ENCODE peak calls at places on chromosome 2, in nine cellular contexts. P, L, X, W, V, C, Q, H and F are unnamed samples.

GRCh38 chr2:148517296-148517695 is 127.3 kb upstream of the EPC2 start:
- DNase-seq in H (no peak), V (no peak), P (no peak), Q (no peak), X (no peak), W (no peak), C (no peak), L (no peak), F (no peak)

GRCh38 chr2:54606393-54606973 is 117.0 kb upstream of the EML6 start:
- DNase-seq in V (no peak), Q (no peak), W (no peak), C (no peak), H (no peak), X (no peak), P (peak; percentile 47), L (no peak), F (no peak)

GRCh38 chr2:181394741-181395437 is 62.3 kb upstream of the ITGA4 start:
- DNase-seq in Q (no peak), H (no peak), P (no peak), L (no peak), V (no peak), W (no peak), C (no peak), X (no peak), F (no peak)

GRCh38 chr2:224909885-224910517 is 132.3 kb downstream of the DOCK10 start:
- DNase-seq in W (no peak), Q (no peak), L (peak; percentile 82), P (peak; percentile 93), X (peak; percentile 41), V (no peak), C (peak; percentile 97), H (no peak), F (peak; percentile 80)

GRCh38 chr2:195759877-195760276 is 102.9 kb downstream of the SLC39A10 start:
- DNase-seq in L (no peak), W (no peak), Q (no peak), C (no peak), P (no peak), X (no peak), V (no peak), H (no peak), F (no peak)

GRCh38 chr2:160174322-160174721 is 25.8 kb downstream of the ITGB6 start:
- DNase-seq in X (no peak), W (no peak), H (no peak), P (no peak), V (peak; percentile 54), Q (no peak), C (no peak), L (no peak), F (no peak)

GRCh38 chr2:204931562-204931961 is 386.3 kb downstream of the PARD3B start:
- DNase-seq in P (no peak), L (no peak), V (no peak), W (no peak), X (no peak), C (no peak), Q (no peak), H (no peak), F (no peak)

GRCh38 chr2:54589340-54590215 is 133.5 kb downstream of the SPTBN1 start:
- DNase-seq in L (no peak), P (no peak), Q (peak; percentile 68), W (no peak), C (peak; percentile 69), V (peak; percentile 67), X (no peak), H (no peak), F (no peak)

GRCh38 chr2:30149513-30149912 is 2.7 kb downstream of the YPEL5 start:
- DNase-seq in W (no peak), X (no peak), H (no peak), Q (peak; percentile 29), V (peak; percentile 19), P (no peak), L (no peak), C (peak; percentile 14), F (no peak)

DNA sequence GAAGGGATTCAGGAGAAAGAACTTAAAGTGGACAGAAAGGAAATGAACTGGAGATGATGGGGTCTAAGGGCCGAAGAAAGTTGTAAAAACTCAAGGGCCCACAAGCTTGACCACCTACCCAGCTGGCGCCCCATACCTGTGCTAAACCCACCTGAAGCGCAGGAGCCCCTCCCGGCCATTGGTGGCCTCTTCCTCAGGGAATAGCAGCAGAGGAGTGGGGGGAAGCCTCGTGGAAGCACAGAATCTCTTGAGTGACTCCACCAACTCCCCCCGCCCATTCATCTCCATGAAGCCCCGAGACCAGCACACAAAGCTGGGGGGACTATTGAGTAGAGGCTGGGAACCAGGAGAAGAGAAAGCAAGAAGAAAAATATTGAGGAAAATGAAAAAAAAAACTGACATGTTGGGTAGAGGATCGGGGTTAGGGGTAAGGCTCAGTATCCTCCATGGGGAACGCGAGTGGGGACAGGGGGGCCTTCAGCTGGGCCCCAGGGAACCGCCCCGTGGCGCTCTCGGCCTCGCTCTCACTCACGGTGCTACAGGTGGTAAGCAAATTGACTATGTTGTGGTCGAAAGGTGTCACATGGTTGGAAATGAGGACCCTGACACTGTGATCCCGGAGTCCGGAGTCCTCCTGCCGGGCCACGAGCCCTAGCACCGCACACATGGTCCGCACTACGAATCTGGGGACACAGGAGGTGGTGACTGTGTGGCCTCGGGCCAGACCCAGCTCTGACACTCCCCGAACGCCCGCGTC is 728 bp downstream of the AUP1 start:
- DNase-seq in V (no peak), P (no peak), C (no peak), X (no peak), L (no peak), H (no peak), Q (peak; percentile 60), W (no peak), F (no peak)
- TF ChIP-seq CTCF in V (no peak), P (no peak), C (no peak), X (no peak), L (no peak), H (no peak), Q (no peak), W (no peak), F (no peak)

DNA sequence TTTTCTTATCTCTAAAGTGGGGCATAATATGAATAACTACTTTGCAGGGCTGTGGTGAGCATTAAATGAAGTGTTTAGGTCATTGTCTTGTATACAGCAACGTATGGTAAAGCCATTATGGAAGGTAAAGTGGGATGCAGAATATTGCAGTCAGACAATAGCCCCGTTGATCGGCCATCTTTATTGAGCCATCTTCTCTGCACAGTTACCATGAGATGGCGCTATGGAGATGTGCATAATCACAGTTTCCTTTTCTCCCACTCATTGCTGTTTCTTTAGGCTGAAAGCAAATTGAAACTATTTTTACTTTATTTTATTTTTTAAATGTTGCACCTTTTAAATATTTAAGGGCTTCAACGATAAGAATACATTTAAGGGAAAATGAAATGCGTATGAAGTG is 108.9 kb downstream of the THSD7B start:
- DNase-seq in V (peak; percentile 53), W (no peak), H (no peak), X (no peak), C (no peak), L (no peak), Q (peak; percentile 21), P (no peak), F (peak; percentile 2)
- TF ChIP-seq CTCF in V (peak; percentile 65), W (no peak), H (peak; percentile 42), X (no peak), C (peak; percentile 29), L (peak; percentile 28), Q (peak; percentile 28), P (no peak), F (peak; percentile 66)

GRCh38 chr2:31675485-31675901 is 94.8 kb upstream of the SRD5A2 start:
- DNase-seq in L (no peak), V (peak; percentile 47), W (no peak), H (no peak), Q (peak; percentile 22), C (no peak), P (no peak), X (no peak), F (no peak)
- TF ChIP-seq CTCF in L (no peak), V (peak; percentile 51), W (no peak), H (peak; percentile 33), Q (peak; percentile 11), C (no peak), P (no peak), X (peak; percentile 48), F (no peak)

DNA sequence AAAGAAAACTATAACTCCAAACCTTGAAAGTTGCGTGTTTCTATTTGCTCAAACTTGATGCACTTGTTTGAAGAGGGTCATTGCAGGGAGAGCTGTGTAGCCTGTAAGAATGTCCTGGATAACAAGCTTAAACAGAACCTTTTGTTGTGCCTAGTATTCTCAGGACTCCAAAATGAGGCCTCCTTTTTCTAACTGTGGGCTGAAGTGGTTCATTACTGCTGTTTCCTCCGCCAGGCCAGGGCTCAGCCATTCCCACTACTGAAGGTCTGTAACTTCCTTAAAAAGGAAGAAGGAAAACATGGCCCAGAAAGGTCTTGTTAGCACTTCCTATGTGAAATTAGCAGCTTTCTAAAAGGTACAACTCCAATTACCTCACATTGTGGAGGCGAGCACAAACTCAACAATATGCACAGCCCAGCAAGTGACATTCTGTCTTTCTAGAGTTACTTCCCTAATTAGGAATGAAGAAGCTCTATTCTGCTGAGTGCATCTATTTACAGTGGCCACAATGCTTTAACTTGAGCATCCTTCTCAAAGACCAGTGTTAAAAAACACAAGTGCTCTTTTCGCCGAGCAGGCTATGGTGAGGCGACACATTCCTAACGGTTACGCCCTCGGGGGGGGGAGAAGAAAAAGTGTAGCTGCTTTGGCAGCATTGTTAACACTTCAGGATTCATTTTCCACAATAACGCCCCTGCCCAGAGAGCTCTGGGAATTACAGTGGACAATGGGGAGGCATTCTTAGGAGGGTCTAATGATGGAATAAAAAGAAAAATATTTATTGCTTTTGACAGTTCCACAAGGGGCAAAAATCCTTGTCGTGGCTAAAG is 136.9 kb upstream of the SIX3 start:
- DNase-seq in C (no peak), Q (no peak), L (no peak), H (no peak), V (no peak), X (no peak), W (no peak), P (no peak), F (no peak)
- TF ChIP-seq CTCF in C (no peak), Q (no peak), L (no peak), H (no peak), V (no peak), X (no peak), W (no peak), P (no peak), F (no peak)